ENCODE peak calls at places on chromosomes 16 and 17, in six cellular contexts. G, T, R, D, E and U are unnamed samples.
A peak's percentile ranks its signal among the peaks of the same experiment; 100 is the strongest.

GRCh38 chr17:8151641-8152111 is 528 bp downstream of the PER1 start:
- DNase-seq in G (peak; percentile 67), T (peak; percentile 46), R (no peak), D (peak; percentile 94), E (peak; percentile 88), U (no peak)

GRCh38 chr16:19153876-19154275 is 14.2 kb upstream of the SYT17 start:
- DNase-seq in G (peak; percentile 13), T (no peak), R (no peak), D (no peak), E (no peak), U (no peak)

GRCh38 chr17:50072925-50073324 is 17.0 kb downstream of the ITGA3 start:
- DNase-seq in G (no peak), T (no peak), R (no peak), D (no peak), E (no peak), U (no peak)

GRCh38 chr17:48014603-48015037 is 23.0 kb downstream of the COPZ2 start:
- DNase-seq in G (no peak), T (no peak), R (no peak), D (no peak), E (no peak), U (no peak)

GRCh38 chr17:74394977-74395376 is 27.7 kb downstream of the GPR142 start:
- DNase-seq in G (no peak), T (no peak), R (no peak), D (no peak), E (no peak), U (no peak)

GRCh38 chr17:77392376-77393273 is 251.9 kb downstream of the SEC14L1 start:
- DNase-seq in G (no peak), T (peak; percentile 35), R (no peak), D (no peak), E (no peak), U (no peak)

GRCh38 chr17:20611314-20611713 is 31.8 kb downstream of the CDRT15L2 start:
- DNase-seq in G (no peak), T (no peak), R (no peak), D (no peak), E (no peak), U (no peak)

GRCh38 chr16:17474572-17474971 is 3.8 kb upstream of the XYLT1 start:
- DNase-seq in G (no peak), T (no peak), R (no peak), D (no peak), E (no peak), U (no peak)

GRCh38 chr17:66654341-66654740 is 180.6 kb upstream of the CACNG5 start:
- DNase-seq in G (peak; percentile 81), T (no peak), R (no peak), D (no peak), E (no peak), U (no peak)

GRCh38 chr17:71188811-71189492 is 931.9 kb upstream of the SOX9 start:
- DNase-seq in G (peak; percentile 95), T (no peak), R (no peak), D (no peak), E (no peak), U (no peak)

GRCh38 chr16:19503461-19504075 is 18.3 kb downstream of the GDE1 start:
- DNase-seq in G (no peak), T (no peak), R (no peak), D (no peak), E (no peak), U (no peak)

GRCh38 chr16:12141556-12141955 is 165.0 kb downstream of the SNX29 start:
- DNase-seq in G (peak; percentile 24), T (no peak), R (no peak), D (no peak), E (no peak), U (no peak)

GRCh38 chr16:57694556-57695377 is at the start of gene DRC7:
- DNase-seq in G (peak; percentile 13), T (peak; percentile 69), R (peak; percentile 37), D (peak; percentile 61), E (peak; percentile 30), U (no peak)

GRCh38 chr16:74657873-74658642 is 8.6 kb downstream of the RFWD3 start:
- DNase-seq in G (no peak), T (no peak), R (no peak), D (no peak), E (no peak), U (no peak)

GRCh38 chr17:55023626-55024025 is 55.1 kb downstream of the STXBP4 start:
- DNase-seq in G (peak; percentile 6), T (no peak), R (no peak), D (no peak), E (no peak), U (no peak)

GRCh38 chr16:67525176-67525860 is 3.3 kb upstream of the RIPOR1 start:
- DNase-seq in G (peak; percentile 37), T (no peak), R (no peak), D (no peak), E (no peak), U (no peak)
- TF ChIP-seq CTCF in G (peak; percentile 17), T (no peak), R (no peak), D (peak; percentile 37), E (no peak), U (no peak)

DNA sequence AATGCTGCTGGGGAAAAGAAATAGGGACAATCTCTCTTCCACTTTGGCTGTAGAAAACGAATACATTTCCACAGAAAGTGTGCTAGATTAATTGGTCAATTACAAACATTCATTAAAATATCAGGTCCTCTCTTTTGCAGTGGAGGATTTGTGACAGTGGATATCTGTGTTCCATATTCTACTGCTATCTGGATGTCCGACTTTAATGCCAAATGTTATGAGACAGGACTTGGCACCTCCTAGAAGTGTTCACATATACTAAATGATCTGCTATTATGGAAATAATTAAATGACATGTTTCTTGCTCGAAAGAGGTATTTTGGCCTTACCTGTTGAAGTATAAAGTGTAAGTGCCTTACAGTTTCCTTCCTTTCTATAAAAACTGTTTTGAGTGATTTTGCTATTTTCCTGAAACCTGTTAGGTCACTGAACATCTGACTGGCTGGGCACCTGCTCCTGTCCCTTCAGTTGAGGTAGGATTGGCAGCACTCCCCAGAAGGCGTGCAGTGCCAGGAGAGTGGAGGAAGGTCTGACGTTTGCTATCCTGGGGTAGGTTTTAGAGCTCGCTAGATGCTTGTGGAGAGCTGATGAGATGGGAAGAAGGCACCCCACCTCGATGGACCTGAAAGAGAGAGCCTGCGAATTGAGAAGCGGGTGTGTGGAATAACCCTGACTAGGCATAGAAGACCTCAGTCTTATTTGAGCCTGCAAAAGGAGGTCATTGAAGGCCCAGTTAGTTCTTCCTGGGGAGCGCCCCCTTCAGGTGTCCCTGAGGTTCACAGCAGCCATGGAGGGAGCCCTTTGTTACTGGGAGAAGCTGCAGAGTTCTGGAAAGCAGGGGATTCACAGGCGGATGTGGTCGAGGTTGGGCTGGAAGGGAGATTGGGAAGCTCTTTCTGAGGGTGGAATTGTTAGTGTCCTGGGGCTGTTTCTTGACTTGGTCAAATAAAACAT is 159.4 kb upstream of the ZNF267 start:
- DNase-seq in G (no peak), T (peak; percentile 52), R (no peak), D (no peak), E (no peak), U (no peak)
- TF ChIP-seq CTCF in G (peak; percentile 22), T (peak; percentile 41), R (peak; percentile 56), D (peak; percentile 59), E (no peak), U (peak; percentile 28)

DNA sequence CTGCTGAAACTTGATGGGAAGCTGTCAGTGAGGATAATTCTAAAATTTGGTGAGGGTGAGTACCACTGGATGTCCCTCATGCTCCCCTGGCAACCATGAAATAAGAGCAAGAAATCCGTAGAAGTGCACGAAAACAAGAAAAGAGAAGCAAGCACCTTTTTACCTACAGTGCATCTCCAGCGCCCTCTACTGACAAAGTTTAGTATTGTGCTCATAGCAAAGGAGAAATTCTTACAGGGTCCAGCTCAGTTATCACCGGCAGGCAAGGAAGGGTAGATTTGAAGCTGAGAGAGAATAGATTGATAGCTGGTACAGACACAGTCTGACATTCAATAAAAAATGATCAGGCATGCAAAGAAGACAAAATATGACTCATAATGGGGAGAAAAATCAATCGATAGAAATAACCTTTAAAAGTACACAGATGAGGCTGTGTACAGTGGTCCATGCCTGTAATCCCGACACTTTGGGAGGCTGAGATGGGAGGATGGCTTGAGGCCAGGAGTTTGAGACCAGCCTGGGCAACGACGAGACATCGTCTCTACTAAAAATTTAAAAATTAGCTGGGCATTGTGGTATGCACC is 28.3 kb upstream of the TEX2 start:
- DNase-seq in G (no peak), T (peak; percentile 27), R (no peak), D (no peak), E (no peak), U (no peak)
- TF ChIP-seq CTCF in G (peak; percentile 30), T (peak; percentile 73), R (peak; percentile 50), D (peak; percentile 68), E (no peak), U (peak; percentile 37)

GRCh38 chr17:3722716-3723115 is 987 bp upstream of the HASPIN start:
- DNase-seq in G (peak; percentile 12), T (no peak), R (no peak), D (no peak), E (no peak), U (no peak)

GRCh38 chr17:3723188-3723555 is 531 bp upstream of the HASPIN start:
- DNase-seq in G (no peak), T (no peak), R (no peak), D (no peak), E (no peak), U (no peak)

GRCh38 chr17:3724373-3725077 is 822 bp downstream of the HASPIN start:
- DNase-seq in G (no peak), T (peak; percentile 24), R (no peak), D (no peak), E (peak; percentile 20), U (no peak)

GRCh38 chr17:3727041-3727440 is 3.3 kb downstream of the HASPIN start:
- DNase-seq in G (no peak), T (no peak), R (no peak), D (no peak), E (no peak), U (no peak)

DNA sequence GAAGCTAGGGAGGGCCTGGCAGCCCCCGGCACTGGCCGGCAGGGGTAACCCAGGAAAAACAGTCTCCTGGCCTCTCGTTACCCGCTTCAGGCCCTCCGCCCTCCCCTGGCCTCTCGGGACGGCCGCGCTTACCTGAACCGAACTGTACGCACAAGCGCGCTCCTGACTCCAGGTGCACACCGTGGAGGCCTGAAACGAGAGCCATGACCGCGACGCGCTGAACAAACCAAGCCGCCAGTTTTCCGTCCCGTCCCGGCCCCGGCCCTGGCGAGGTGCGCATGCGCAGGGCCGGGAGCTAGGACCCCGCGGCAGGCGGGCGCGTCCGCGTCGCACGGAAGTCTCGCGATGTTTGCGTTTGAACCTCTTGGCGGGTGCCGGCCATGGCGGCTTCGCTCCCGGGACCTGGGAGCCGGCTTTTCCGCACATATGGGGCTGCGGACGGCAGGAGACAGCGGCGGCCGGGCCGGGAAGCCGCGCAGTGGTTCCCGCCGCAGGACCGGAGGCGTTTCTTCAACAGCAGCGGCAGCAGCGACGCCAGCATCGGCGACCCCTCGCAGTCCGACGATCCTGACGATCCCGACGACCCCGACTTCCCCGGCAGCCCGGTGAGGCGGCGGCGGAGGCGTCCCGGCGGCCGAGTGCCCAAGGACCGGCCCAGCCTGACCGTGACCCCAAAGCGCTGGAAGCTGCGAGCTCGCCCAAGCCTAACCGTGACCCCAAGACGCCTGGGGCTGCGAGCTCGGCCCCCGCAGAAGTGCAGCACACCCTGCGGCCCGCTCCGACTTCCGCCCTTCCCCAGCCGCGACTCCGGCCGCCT is at the start of gene HASPIN:
- DNase-seq in G (peak; percentile 84), T (peak; percentile 95), R (peak; percentile 89), D (peak; percentile 94), E (peak; percentile 81), U (peak; percentile 97)
- TF ChIP-seq CTCF in G (peak; percentile 19), T (no peak), R (peak; percentile 49), D (peak; percentile 68), E (no peak), U (peak; percentile 35)